ENCODE peak calls at places on chromosomes 2 and 18, in five cellular contexts. V, O, U, G and F are unnamed samples.
A peak's percentile ranks its signal among the peaks of the same experiment; 100 is the strongest.

GRCh38 chr2:54341656-54342055 is 85.6 kb upstream of the TSPYL6 start:
- DNase-seq in O (no peak), V (no peak), U (no peak), G (no peak), F (no peak)

GRCh38 chr2:190408538-190409271 is 550 bp downstream of the MFSD6 start:
- DNase-seq in U (peak; percentile 7), O (no peak), V (no peak), G (peak; percentile 40), F (peak; percentile 33)

GRCh38 chr2:172211507-172211906 is 108.8 kb upstream of the DLX2 start:
- DNase-seq in G (no peak), O (no peak), U (no peak), V (no peak), F (no peak)

GRCh38 chr2:119574108-119574815 is 30.0 kb downstream of the CFAP221 start:
- DNase-seq in O (no peak), G (no peak), V (peak; percentile 21), U (no peak), F (no peak)

GRCh38 chr2:239059854-239060253 is 212.0 kb downstream of the TWIST2 start:
- DNase-seq in U (no peak), O (no peak), G (no peak), V (no peak), F (no peak)

GRCh38 chr18:678482-679182 is 21.2 kb downstream of the TYMS start:
- DNase-seq in U (no peak), O (no peak), V (no peak), G (no peak), F (no peak)

GRCh38 chr2:176066645-176067586 is 16.8 kb downstream of the EVX2 start:
- DNase-seq in V (no peak), G (peak; percentile 18), U (no peak), O (no peak), F (no peak)

GRCh38 chr2:222284466-222284865 is 14.3 kb downstream of the PAX3 start:
- DNase-seq in G (no peak), U (no peak), V (no peak), O (no peak), F (no peak)

GRCh38 chr2:56357655-56358295 is 174.0 kb downstream of the CCDC85A start:
- DNase-seq in V (no peak), G (no peak), U (no peak), O (no peak), F (no peak)

GRCh38 chr2:238855891-238856580 is 8.2 kb downstream of the TWIST2 start:
- DNase-seq in V (no peak), O (no peak), U (no peak), G (no peak), F (no peak)

GRCh38 chr2:102789349-102790085 is 27.7 kb downstream of the TMEM182 start:
- DNase-seq in V (no peak), G (no peak), O (no peak), U (no peak), F (no peak)

GRCh38 chr18:34493099-34493544 is 217.0 kb upstream of the DTNA start:
- DNase-seq in O (peak; percentile 72), V (no peak), G (no peak), U (no peak), F (no peak)

GRCh38 chr2:190695739-190696138 is 46.9 kb downstream of the NAB1 start:
- DNase-seq in G (no peak), U (no peak), O (no peak), V (no peak), F (no peak)

GRCh38 chr2:211333377-211333776 is 777.0 kb downstream of the CPS1 start:
- DNase-seq in G (no peak), O (no peak), U (no peak), V (no peak), F (no peak)

GRCh38 chr18:54254265-54254758 is 15.0 kb upstream of the POLI start:
- DNase-seq in V (no peak), U (peak; percentile 27), G (no peak), O (peak; percentile 98), F (peak; percentile 53)

GRCh38 chr2:240284503-240285259 is 144.2 kb upstream of the OTOS start:
- DNase-seq in U (no peak), G (no peak), O (no peak), V (no peak), F (no peak)

GRCh38 chr2:149661844-149662243 is 74.3 kb upstream of the MMADHC start:
- DNase-seq in U (no peak), O (no peak), V (no peak), G (no peak), F (no peak)

GRCh38 chr2:15937105-15937881 is 3.1 kb upstream of the MYCN start:
- DNase-seq in G (no peak), V (no peak), U (no peak), O (no peak), F (no peak)

GRCh38 chr2:70851704-70852103 is 16.1 kb upstream of the CD207 start:
- DNase-seq in V (peak; percentile 73), O (no peak), G (no peak), U (no peak), F (no peak)

GRCh38 chr2:68482296-68482695 is 14.9 kb downstream of the APLF start:
- DNase-seq in O (no peak), U (no peak), G (no peak), V (no peak), F (no peak)

GRCh38 chr2:67599561-67599960 is 202.4 kb downstream of the ETAA1 start:
- DNase-seq in O (no peak), U (no peak), V (no peak), G (no peak), F (no peak)

GRCh38 chr2:74181739-74182138 is 3.1 kb upstream of the MOB1A start:
- DNase-seq in U (no peak), O (no peak), V (peak; percentile 86), G (peak; percentile 49), F (no peak)

GRCh38 chr2:149329068-149329467 is 1.3 kb upstream of the LYPD6 start:
- DNase-seq in U (peak; percentile 16), V (no peak), G (no peak), O (no peak), F (no peak)

GRCh38 chr2:193837368-193837767 is 1642.6 kb upstream of the TMEFF2 start:
- DNase-seq in U (no peak), V (no peak), G (no peak), O (no peak), F (no peak)

GRCh38 chr2:36562245-36562644 is 35.7 kb downstream of the FEZ2 start:
- DNase-seq in G (no peak), O (no peak), V (no peak), U (no peak), F (no peak)

GRCh38 chr2:224025874-224026273 is 13.2 kb downstream of the SERPINE2 start:
- DNase-seq in G (peak; percentile 11), V (peak; percentile 83), U (no peak), O (no peak), F (no peak)

GRCh38 chr18:59432796-59433195 is 73.7 kb upstream of the LMAN1 start:
- DNase-seq in V (no peak), U (no peak), G (no peak), O (no peak), F (no peak)

GRCh38 chr2:161123531-161124030 is 36.6 kb upstream of the TANK start:
- DNase-seq in O (no peak), U (peak; percentile 39), V (no peak), G (no peak), F (no peak)

GRCh38 chr2:693606-694005 is 16.4 kb upstream of the TMEM18 start:
- DNase-seq in G (no peak), U (no peak), V (no peak), O (no peak), F (no peak)

GRCh38 chr2:207663870-207664545 is 38.8 kb upstream of the METTL21A start:
- DNase-seq in U (no peak), V (no peak), O (no peak), G (no peak), F (no peak)

GRCh38 chr2:16359961-16360360 is 305.7 kb downstream of the CYRIA start:
- DNase-seq in G (no peak), U (no peak), O (no peak), V (no peak), F (no peak)

GRCh38 chr18:12282436-12283039 is 25.5 kb upstream of the TUBB6 start:
- DNase-seq in V (no peak), U (no peak), O (peak; percentile 27), G (no peak), F (no peak)

GRCh38 chr2:44747794-44748193 is 193.7 kb upstream of the SIX3 start:
- DNase-seq in G (no peak), V (no peak), O (no peak), U (no peak), F (no peak)

GRCh38 chr2:81304154-81304830 is 999.7 kb upstream of the LRRTM1 start:
- DNase-seq in G (no peak), O (no peak), U (peak; percentile 85), V (no peak), F (no peak)
- TF ChIP-seq RAD21 in G (no peak), O (no peak), U (peak; percentile 20), V (no peak), F (no peak)

GRCh38 chr2:62140785-62141740 is 54.9 kb upstream of the B3GNT2 start:
- DNase-seq in G (no peak), V (peak; percentile 85), U (no peak), O (no peak), F (no peak)
- TF ChIP-seq CEBPB in G (no peak), V (no peak), U (no peak), O (no peak), F (no peak)

DNA sequence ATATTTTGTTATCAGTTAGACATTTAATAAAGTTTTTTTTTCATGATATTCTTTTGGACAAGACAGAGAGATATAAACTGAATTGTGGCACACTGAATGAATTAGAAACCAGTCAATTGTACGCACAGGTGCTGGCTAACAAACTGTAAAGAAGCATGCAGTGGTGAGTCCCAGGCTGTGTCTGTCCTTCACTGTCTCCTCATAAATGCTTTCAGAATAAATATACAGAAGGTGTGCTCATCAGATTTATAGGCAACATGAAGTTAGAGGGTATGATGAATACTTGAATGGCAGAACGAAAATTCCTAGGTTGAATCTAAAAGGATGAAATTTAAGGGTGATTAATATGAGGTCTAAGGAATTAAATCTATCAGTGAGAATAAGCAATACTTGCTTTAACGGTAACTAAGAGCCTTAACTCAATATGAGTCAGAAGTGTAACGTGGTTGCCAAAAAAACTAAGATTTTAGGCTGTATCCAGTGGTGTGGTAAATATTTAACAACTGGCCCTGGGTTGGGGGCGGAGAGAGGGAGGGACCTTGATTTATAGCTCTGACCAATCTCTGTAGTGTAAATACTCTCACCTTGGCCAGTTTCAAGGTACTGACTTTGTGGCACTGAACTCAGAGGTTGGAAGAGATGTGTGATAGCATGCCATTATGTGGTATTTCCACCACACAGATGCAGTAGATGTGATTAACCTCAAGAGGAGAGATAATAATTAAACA is 41.9 kb upstream of the AAK1 start:
- DNase-seq in V (no peak), U (no peak), G (no peak), O (peak; percentile 62), F (peak; percentile 44)
- TF ChIP-seq REST in V (no peak), U (no peak), G (no peak), O (no peak), F (no peak)

GRCh38 chr2:101520246-101520645 is 45.3 kb upstream of the RFX8 start:
- DNase-seq in U (no peak), G (no peak), O (no peak), V (no peak), F (no peak)

GRCh38 chr2:101519173-101519492 is 44.2 kb upstream of the RFX8 start:
- DNase-seq in G (no peak), U (no peak), V (no peak), O (no peak), F (no peak)

GRCh38 chr2:101528501-101528900 is 53.6 kb upstream of the RFX8 start:
- DNase-seq in U (no peak), O (no peak), G (no peak), V (no peak), F (no peak)

GRCh38 chr2:101521497-101521896 is 46.6 kb upstream of the RFX8 start:
- DNase-seq in U (no peak), V (no peak), G (no peak), O (no peak), F (no peak)

GRCh38 chr2:101524811-101525430 is 50.0 kb upstream of the RFX8 start:
- DNase-seq in U (no peak), O (peak; percentile 16), G (no peak), V (no peak), F (no peak)
- TF ChIP-seq RAD21 in U (no peak), O (no peak), G (no peak), V (no peak), F (no peak)